ENCODE peak calls at places on chromosomes 1 and 21, in six cellular contexts. O is CD8-positive, alpha-beta T cell; A is heart left ventricle; F is testis; M is tibial artery; X is transverse colon. E is an unnamed sample. For H3K27me3, the result is how much of the 10 kb centered on the place peaks cover.

GRCh38 chr21:35922618-35923017 is 137.7 kb downstream of the SETD4 start:
- DNase-seq in O (no peak), A (no peak), F (no peak), M (no peak), X (no peak), E (no peak)

GRCh38 chr1:65948609-65949229 is 156.0 kb downstream of the PDE4B start:
- DNase-seq in O (no peak), A (no peak), F (no peak), M (no peak), X (peak), E (no peak)

GRCh38 chr1:221868894-221869293 is 127.0 kb upstream of the DUSP10 start:
- DNase-seq in O (no peak), A (no peak), F (no peak), M (no peak), X (no peak), E (no peak)

GRCh38 chr1:66833112-66833511 is 32.0 kb upstream of the INSL5 start:
- DNase-seq in O (no peak), A (no peak), F (no peak), M (no peak), X (no peak), E (no peak)

GRCh38 chr1:215640429-215641148 is 73.5 kb downstream of the KCTD3 start:
- DNase-seq in O (no peak), A (no peak), F (no peak), M (no peak), X (no peak), E (no peak)

GRCh38 chr1:56967900-56968832 is 2.4 kb upstream of the C8B start:
- DNase-seq in O (no peak), A (peak), F (peak), M (no peak), X (no peak), E (peak)

GRCh38 chr1:156849151-156849496 is 9.8 kb downstream of the INSRR start:
- DNase-seq in O (no peak), A (no peak), F (no peak), M (no peak), X (no peak), E (no peak)

GRCh38 chr1:21586926-21587601 is 77.8 kb downstream of the ALPL start:
- DNase-seq in O (no peak), A (peak), F (peak), M (peak), X (peak), E (peak)

GRCh38 chr1:165645654-165646366 is 14.8 kb downstream of the MGST3 start:
- DNase-seq in O (no peak), A (peak), F (no peak), M (no peak), X (peak), E (peak)

GRCh38 chr1:63557365-63557987 is 34.2 kb downstream of the EFCAB7 start:
- DNase-seq in O (no peak), A (no peak), F (peak), M (no peak), X (peak), E (peak)

GRCh38 chr21:35991131-35991530 is 69.2 kb downstream of the SETD4 start:
- DNase-seq in O (no peak), A (no peak), F (no peak), M (no peak), X (no peak), E (no peak)

GRCh38 chr1:227068883-227069282 is 128.8 kb downstream of the COQ8A start:
- DNase-seq in O (no peak), A (no peak), F (no peak), M (no peak), X (no peak), E (no peak)

GRCh38 chr1:177448652-177449351 is 278.0 kb downstream of the BRINP2 start:
- DNase-seq in O (no peak), A (no peak), F (no peak), M (no peak), X (no peak), E (no peak)

GRCh38 chr21:45988366-45989347 is 7.1 kb downstream of the COL6A1 start:
- DNase-seq in O (no peak), A (peak), F (peak), M (no peak), X (no peak), E (no peak)

GRCh38 chr21:43611598-43612369 is 47.5 kb downstream of the HSF2BP start:
- DNase-seq in O (no peak), A (peak), F (peak), M (peak), X (peak), E (peak)

GRCh38 chr1:67563684-67564083 is 121.3 kb upstream of the GADD45A start:
- DNase-seq in O (no peak), A (no peak), F (no peak), M (no peak), X (no peak), E (no peak)

GRCh38 chr1:67898033-67898726 is 64.9 kb upstream of the GNG12 start:
- DNase-seq in O (no peak), A (no peak), F (no peak), M (no peak), X (no peak), E (no peak)

GRCh38 chr1:6502000-6502891 is 10.8 kb upstream of the PLEKHG5 start:
- DNase-seq in O (no peak), A (peak), F (peak), M (peak), X (no peak), E (no peak)

GRCh38 chr1:35452086-35452485 is 105.1 kb downstream of the KIAA0319L start:
- DNase-seq in O (no peak), A (peak), F (peak), M (peak), X (peak), E (no peak)

GRCh38 chr1:76759950-76760349 is 107.3 kb upstream of the ST6GALNAC5 start:
- DNase-seq in O (no peak), A (no peak), F (no peak), M (no peak), X (no peak), E (no peak)

GRCh38 chr1:222909586-222909985 is 94.7 kb downstream of the DISP1 start:
- DNase-seq in O (no peak), A (peak), F (no peak), M (peak), X (no peak), E (no peak)

GRCh38 chr1:14340244-14340800 is 258.2 kb upstream of the KAZN start:
- DNase-seq in O (no peak), A (no peak), F (no peak), M (no peak), X (no peak), E (no peak)

GRCh38 chr1:156489166-156489934 is 11.2 kb downstream of the MEF2D start:
- DNase-seq in O (peak), A (peak), F (peak), M (no peak), X (no peak), E (no peak)

GRCh38 chr1:202821467-202821866 is 10.7 kb downstream of the PCAT6 start:
- DNase-seq in O (no peak), A (no peak), F (no peak), M (no peak), X (no peak), E (no peak)

GRCh38 chr1:3943123-3943431 is 43.0 kb upstream of the C1orf174 start:
- DNase-seq in O (no peak), A (no peak), F (no peak), M (no peak), X (no peak), E (no peak)

GRCh38 chr1:203045821-203046594 is 19.7 kb downstream of the PPFIA4 start:
- DNase-seq in O (no peak), A (no peak), F (no peak), M (peak), X (no peak), E (no peak)

GRCh38 chr1:5223266-5223665 is 568.9 kb downstream of the AJAP1 start:
- DNase-seq in O (no peak), A (no peak), F (peak), M (no peak), X (no peak), E (no peak)

GRCh38 chr1:6601865-6602668 is 602 bp downstream of the KLHL21 start:
- DNase-seq in O (no peak), A (no peak), F (no peak), M (peak), X (peak), E (peak)

DNA sequence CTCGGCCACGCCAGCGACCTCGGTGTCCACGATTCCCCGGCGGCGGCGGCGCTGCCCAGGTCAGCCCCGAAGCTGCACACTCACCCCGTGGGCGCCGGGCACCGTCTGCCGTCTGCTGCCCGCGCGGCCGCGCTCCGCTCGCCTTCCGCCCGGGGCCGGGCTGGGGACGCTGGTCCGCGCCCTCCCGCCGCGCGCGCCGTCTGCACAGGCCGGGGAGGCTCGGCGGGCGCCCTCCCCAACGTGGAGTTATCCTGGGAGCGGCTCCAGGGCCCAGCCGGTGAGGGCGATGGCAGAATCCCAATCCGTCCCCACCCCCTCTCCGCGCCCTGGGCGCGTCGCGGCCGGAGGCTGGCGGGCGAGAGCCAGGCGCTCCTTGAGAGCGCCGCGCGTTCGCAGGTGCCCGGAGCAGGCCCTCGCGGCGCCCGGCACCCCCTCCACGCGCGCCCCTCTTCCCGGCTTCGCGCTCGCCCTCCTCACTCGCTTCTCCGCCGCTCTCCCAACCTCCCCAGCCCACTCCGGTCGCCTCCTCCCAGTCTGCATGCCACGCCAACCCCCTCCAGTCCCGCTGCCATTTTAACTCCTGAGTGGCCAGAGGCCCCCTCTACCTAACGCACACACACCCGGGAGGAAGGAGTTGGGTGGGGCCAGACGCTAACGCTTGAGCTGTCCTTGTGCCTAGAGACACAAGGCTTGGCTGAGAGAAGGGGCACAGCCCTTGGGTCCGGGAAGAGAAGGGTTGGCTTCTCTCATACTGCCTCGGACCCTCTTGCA is at the start of gene LRRN2:
- DNase-seq in O (no peak), A (peak), F (peak), M (peak), X (peak), E (peak)
- H3K4me3 ChIP-seq in O (no peak), A (peak), F (peak), M (peak), X (peak), E (peak)

DNA sequence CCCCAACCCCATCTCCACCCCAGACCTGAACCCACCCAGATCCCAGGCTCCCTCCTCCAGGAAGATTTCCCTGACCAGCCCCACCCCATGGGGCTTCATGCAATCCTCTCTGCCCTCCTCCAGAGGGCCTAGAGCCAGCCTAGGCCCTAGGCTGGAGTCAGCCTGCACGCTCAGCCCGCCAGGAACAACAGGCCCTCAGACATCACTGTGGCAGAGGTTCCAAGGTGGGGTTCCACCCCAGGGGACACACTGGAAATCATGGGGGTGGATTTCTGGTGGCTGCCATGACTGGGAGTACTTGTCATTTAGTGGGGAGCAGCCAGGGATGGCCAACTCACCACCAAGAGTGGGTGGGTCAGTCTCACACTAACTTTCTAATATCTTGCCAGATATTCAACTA is 122.0 kb downstream of the GLIS1 start:
- DNase-seq in O (no peak), A (no peak), F (peak), M (peak), X (no peak), E (no peak)
- H3K27ac ChIP-seq in O (no peak), A (no peak), F (no peak), M (no peak), X (no peak), E (peak)

GRCh38 chr1:162021124-162021523 is 2.5 kb downstream of the OLFML2B start:
- DNase-seq in O (no peak), A (no peak), F (no peak), M (peak), X (no peak), E (no peak)
- H3K27me3 ChIP-seq in O (under half), A (under half), F (under half), M (under half), X (under half), E (under half)

DNA sequence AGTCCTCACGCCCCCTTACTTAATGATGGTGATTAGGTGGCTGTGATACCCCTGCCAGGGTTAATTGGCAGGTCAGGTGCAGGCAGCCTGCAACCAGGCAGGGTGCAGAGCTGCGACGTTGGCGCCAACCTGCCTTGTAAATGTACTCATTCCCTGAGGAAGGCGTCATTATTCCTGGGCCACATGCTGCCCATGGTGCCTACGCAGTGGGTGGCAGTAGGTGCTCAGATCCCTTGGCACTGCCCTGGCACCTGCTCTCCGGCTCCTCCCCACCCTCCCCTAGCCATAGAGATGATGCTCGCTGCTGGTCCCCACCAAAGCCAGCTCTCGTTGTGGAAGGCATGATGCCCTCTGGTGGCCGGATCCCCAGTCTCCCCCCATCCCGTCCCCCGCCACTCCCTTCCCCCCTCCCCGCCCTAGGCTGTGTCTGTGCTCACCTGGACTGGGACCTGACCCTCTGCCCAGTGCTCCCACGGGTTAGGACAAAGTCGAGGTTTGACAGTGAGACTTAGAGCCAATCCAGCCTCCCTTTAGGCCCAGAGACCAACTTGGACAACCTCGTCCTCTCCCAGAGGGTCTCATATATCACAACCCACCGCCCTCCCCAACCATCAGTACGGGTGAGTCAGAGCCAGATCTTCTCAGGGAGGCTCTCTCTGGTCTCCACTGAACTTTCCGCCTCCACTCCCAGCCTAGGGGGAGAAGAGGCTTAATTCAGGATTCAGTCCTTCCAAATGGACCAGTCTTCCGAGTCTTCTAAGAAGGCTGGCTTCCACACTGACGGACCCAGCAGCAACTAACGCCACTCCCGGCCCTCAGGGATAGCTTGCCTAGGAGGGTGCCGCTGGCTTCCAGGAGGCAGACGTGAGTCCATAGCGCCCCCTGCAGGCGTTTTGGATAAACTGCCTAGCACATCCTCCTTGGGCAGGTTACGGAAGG is 5.7 kb downstream of the KRTCAP2 start:
- DNase-seq in O (peak), A (peak), F (peak), M (peak), X (peak), E (peak)
- H3K4me3 ChIP-seq in O (peak), A (no peak), F (no peak), M (no peak), X (no peak), E (no peak)

GRCh38 chr1:154429118-154429517 is 24.0 kb downstream of the IL6R start:
- DNase-seq in O (no peak), A (no peak), F (peak), M (no peak), X (no peak), E (no peak)

GRCh38 chr1:154433161-154433681 is 28.1 kb downstream of the IL6R start:
- DNase-seq in O (no peak), A (no peak), F (no peak), M (no peak), X (no peak), E (no peak)

GRCh38 chr1:154430903-154431302 is 25.8 kb downstream of the IL6R start:
- DNase-seq in O (no peak), A (no peak), F (peak), M (no peak), X (no peak), E (peak)

GRCh38 chr1:154429841-154430611 is 24.9 kb downstream of the IL6R start:
- DNase-seq in O (no peak), A (no peak), F (no peak), M (no peak), X (no peak), E (peak)

GRCh38 chr1:154431586-154432373 is 26.6 kb downstream of the IL6R start:
- DNase-seq in O (no peak), A (no peak), F (no peak), M (no peak), X (no peak), E (no peak)
- H3K27ac ChIP-seq in O (no peak), A (peak), F (no peak), M (no peak), X (peak), E (peak)

GRCh38 chr1:151858030-151858746 is 4.7 kb upstream of the THEM5 start:
- DNase-seq in O (no peak), A (no peak), F (no peak), M (no peak), X (no peak), E (no peak)
- H3K27me3 ChIP-seq in O (under half), A (under half), F (under half), M (under half), X (under half), E (under half)

GRCh38 chr1:55275976-55276375 is 60.8 kb upstream of the USP24 start:
- DNase-seq in O (no peak), A (no peak), F (no peak), M (no peak), X (no peak), E (no peak)
- H3K4me3 ChIP-seq in O (no peak), A (no peak), F (no peak), M (no peak), X (no peak), E (no peak)